ENCODE peak calls at places on chromosomes 4 and X, in five cellular contexts. V, G, R, P and C are unnamed samples. For H3K27me3, the result is how much of the 10 kb centered on the place peaks cover.

GRCh38 chrX:32530802-32531403 is 680.4 kb downstream of the DMD start:
- DNase-seq in V (no peak), G (peak), R (no peak), P (peak), C (peak)

GRCh38 chr4:14596904-14597303 is 405.4 kb upstream of the CPEB2 start:
- DNase-seq in V (no peak), G (no peak), R (no peak), P (no peak), C (peak)

GRCh38 chrX:86935988-86936387 is 581.6 kb upstream of the KLHL4 start:
- DNase-seq in V (no peak), G (no peak), R (no peak), P (no peak), C (no peak)

GRCh38 chr4:140094701-140095420 is 59.1 kb downstream of the MAML3 start:
- DNase-seq in V (peak), G (peak), R (peak), P (no peak), C (no peak)

GRCh38 chr4:8780596-8781368 is 90.9 kb downstream of the HMX1 start:
- DNase-seq in V (no peak), G (no peak), R (no peak), P (no peak), C (no peak)

GRCh38 chrX:103157511-103158316 is 57.2 kb upstream of the BEX4 start:
- DNase-seq in V (peak), G (peak), R (no peak), P (peak), C (peak)

GRCh38 chr4:156374069-156374468 is 420.4 kb upstream of the CTSO start:
- DNase-seq in V (no peak), G (no peak), R (no peak), P (no peak), C (no peak)

GRCh38 chrX:83145910-83146309 is 362.2 kb upstream of the POU3F4 start:
- DNase-seq in V (no peak), G (no peak), R (no peak), P (no peak), C (no peak)

GRCh38 chr4:174136013-174136412 is 147.5 kb downstream of the FBXO8 start:
- DNase-seq in V (no peak), G (peak), R (no peak), P (no peak), C (no peak)

GRCh38 chr4:33930497-33930896 is 2313.8 kb downstream of the ARAP2 start:
- DNase-seq in V (no peak), G (peak), R (no peak), P (no peak), C (no peak)

GRCh38 chrX:108001218-108001814 is 19.1 kb upstream of the TEX13B start:
- DNase-seq in V (no peak), G (peak), R (no peak), P (no peak), C (peak)

GRCh38 chrX:114924846-114925245 is 92.6 kb downstream of the IL13RA2 start:
- DNase-seq in V (no peak), G (peak), R (no peak), P (no peak), C (peak)

GRCh38 chrX:21798677-21799219 is 40.7 kb upstream of the MBTPS2 start:
- DNase-seq in V (peak), G (peak), R (no peak), P (no peak), C (peak)

GRCh38 chr4:186699298-186699697 is 24.4 kb downstream of the FAT1 start:
- DNase-seq in V (peak), G (peak), R (no peak), P (no peak), C (peak)

GRCh38 chrX:110914281-110914680 is 118.7 kb upstream of the CHRDL1 start:
- DNase-seq in V (peak), G (no peak), R (no peak), P (no peak), C (no peak)

GRCh38 chrX:64792598-64793337 is 183.5 kb downstream of the ZC4H2 start:
- DNase-seq in V (no peak), G (no peak), R (no peak), P (no peak), C (no peak)

GRCh38 chr4:19309365-19309764 is 942.3 kb upstream of the SLIT2 start:
- DNase-seq in V (no peak), G (peak), R (no peak), P (no peak), C (peak)

GRCh38 chr4:53346920-53347852 is 18.7 kb downstream of the SCFD2 start:
- DNase-seq in V (no peak), G (peak), R (no peak), P (no peak), C (peak)

GRCh38 chrX:78886550-78886949 is 58.6 kb upstream of the P2RY10 start:
- DNase-seq in V (no peak), G (no peak), R (no peak), P (no peak), C (peak)

GRCh38 chrX:15376956-15377355 is 7.3 kb downstream of the VEGFD start:
- DNase-seq in V (no peak), G (no peak), R (no peak), P (no peak), C (no peak)

GRCh38 chrX:53312946-53313745 is 31.8 kb upstream of the IQSEC2 start:
- DNase-seq in V (peak), G (peak), R (peak), P (peak), C (peak)

GRCh38 chrX:42948723-42949122 is 170.8 kb upstream of the PPP1R2C start:
- DNase-seq in V (no peak), G (no peak), R (no peak), P (no peak), C (no peak)

GRCh38 chr4:143616771-143617170 is 83.7 kb downstream of the FREM3 start:
- DNase-seq in V (no peak), G (peak), R (no peak), P (no peak), C (peak)

GRCh38 chr4:25552580-25553271 is 102.9 kb upstream of the SLC34A2 start:
- DNase-seq in V (peak), G (no peak), R (no peak), P (no peak), C (no peak)

GRCh38 chr4:70746179-70746839 is 24.5 kb downstream of the RUFY3 start:
- DNase-seq in V (no peak), G (peak), R (no peak), P (no peak), C (peak)

GRCh38 chrX:3244203-3244743 is 102.2 kb downstream of the MXRA5 start:
- DNase-seq in V (no peak), G (peak), R (no peak), P (no peak), C (peak)

GRCh38 chrX:18252644-18253359 is 32.1 kb upstream of the BEND2 start:
- DNase-seq in V (peak), G (peak), R (no peak), P (no peak), C (peak)

GRCh38 chr4:1183985-1184773 is 11.8 kb upstream of the SPON2 start:
- DNase-seq in V (no peak), G (peak), R (peak), P (no peak), C (no peak)

GRCh38 chr4:83561381-83561780 is 25.5 kb downstream of the GPAT3 start:
- DNase-seq in V (no peak), G (peak), R (no peak), P (no peak), C (peak)

GRCh38 chr4:56787380-56787779 is 34.1 kb downstream of the SPINK2 start:
- DNase-seq in V (no peak), G (peak), R (no peak), P (no peak), C (no peak)

GRCh38 chr4:159516556-159516955 is 413.7 kb downstream of the RAPGEF2 start:
- DNase-seq in V (no peak), G (peak), R (no peak), P (no peak), C (no peak)

GRCh38 chr4:130071746-130072145 is 975.8 kb downstream of the C4orf33 start:
- DNase-seq in V (no peak), G (no peak), R (no peak), P (no peak), C (no peak)

GRCh38 chr4:113328514-113328913 is 279.1 kb downstream of the ANK2 start:
- DNase-seq in V (no peak), G (no peak), R (no peak), P (peak), C (peak)

GRCh38 chr4:60759518-60760245 is 440.4 kb upstream of the ADGRL3 start:
- DNase-seq in V (no peak), G (no peak), R (no peak), P (peak), C (no peak)

GRCh38 chrX:134470013-134470412 is 10.0 kb downstream of the HPRT1 start:
- DNase-seq in V (no peak), G (no peak), R (no peak), P (no peak), C (no peak)

GRCh38 chr4:71338846-71339593 is at the start of gene SLC4A4:
- DNase-seq in V (no peak), G (peak), R (no peak), P (no peak), C (peak)

GRCh38 chr4:101039367-101039766 is 308.0 kb downstream of the PPP3CA start:
- DNase-seq in V (no peak), G (no peak), R (no peak), P (no peak), C (no peak)

GRCh38 chr4:170423137-170423536 is 333.4 kb upstream of the AADAT start:
- DNase-seq in V (no peak), G (no peak), R (no peak), P (no peak), C (peak)

GRCh38 chr4:105895609-105896460 is 564 bp downstream of the NPNT start:
- DNase-seq in V (peak), G (no peak), R (peak), P (no peak), C (peak)

GRCh38 chr4:168586926-168587325 is 90.1 kb downstream of the PALLD start:
- DNase-seq in V (no peak), G (no peak), R (no peak), P (no peak), C (no peak)
- H3K4me3 ChIP-seq in V (no peak), G (no peak), R (no peak), P (no peak), C (no peak)

DNA sequence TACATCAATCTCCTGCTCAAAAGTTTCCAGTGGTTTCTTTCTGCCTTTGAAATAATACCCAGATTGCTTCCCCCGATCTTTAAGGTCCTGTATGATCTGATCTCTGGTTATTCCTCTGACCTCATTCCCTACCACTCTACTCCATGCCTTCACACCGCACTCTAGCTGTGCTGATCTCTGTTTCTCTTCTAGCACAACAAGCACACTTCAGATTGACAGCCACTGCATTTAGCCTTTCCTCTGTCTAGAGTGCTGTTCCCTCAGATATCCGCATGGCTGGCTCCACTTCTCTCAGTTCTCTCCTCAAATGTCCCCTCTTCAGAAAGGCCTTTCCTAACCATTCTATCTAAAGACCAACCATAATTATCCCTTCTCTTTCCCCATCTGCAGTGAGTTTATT is 370.4 kb upstream of the FGF13 start:
- DNase-seq in V (no peak), G (no peak), R (no peak), P (no peak), C (no peak)
- H3K27me3 ChIP-seq in V (under half), G (under half), R (under half), P (under half), C (under half)

GRCh38 chr4:183989471-183989870 is 84.4 kb downstream of the STOX2 start:
- DNase-seq in V (no peak), G (peak), R (no peak), P (no peak), C (peak)

GRCh38 chr4:183987987-183988392 is 82.9 kb downstream of the STOX2 start:
- DNase-seq in V (peak), G (peak), R (peak), P (peak), C (peak)

GRCh38 chr4:183986645-183987528 is 81.8 kb downstream of the STOX2 start:
- DNase-seq in V (no peak), G (no peak), R (no peak), P (no peak), C (peak)

GRCh38 chr4:183988874-183989273 is 83.8 kb downstream of the STOX2 start:
- DNase-seq in V (no peak), G (no peak), R (no peak), P (no peak), C (no peak)

GRCh38 chr4:183987529-183987946 is 82.4 kb downstream of the STOX2 start:
- DNase-seq in V (peak), G (peak), R (peak), P (no peak), C (peak)
- H3K4me3 ChIP-seq in V (no peak), G (peak), R (no peak), P (no peak), C (peak)

GRCh38 chr4:4869731-4870483 is 10.4 kb downstream of the MSX1 start:
- DNase-seq in V (no peak), G (no peak), R (no peak), P (no peak), C (no peak)
- H3K27me3 ChIP-seq in V (under half), G (half or more), R (under half), P (half or more), C (half or more)

GRCh38 chrX:2187352-2188115 is 313.2 kb downstream of the DHRSX start:
- DNase-seq in V (no peak), G (no peak), R (no peak), P (no peak), C (no peak)

GRCh38 chrX:2185341-2186082 is 315.3 kb downstream of the DHRSX start:
- DNase-seq in V (no peak), G (no peak), R (no peak), P (no peak), C (no peak)

GRCh38 chrX:2183193-2183725 is 317.5 kb downstream of the DHRSX start:
- DNase-seq in V (no peak), G (no peak), R (no peak), P (no peak), C (no peak)

GRCh38 chrX:2188316-2188715 is 312.5 kb downstream of the DHRSX start:
- DNase-seq in V (no peak), G (no peak), R (no peak), P (peak), C (no peak)

DNA sequence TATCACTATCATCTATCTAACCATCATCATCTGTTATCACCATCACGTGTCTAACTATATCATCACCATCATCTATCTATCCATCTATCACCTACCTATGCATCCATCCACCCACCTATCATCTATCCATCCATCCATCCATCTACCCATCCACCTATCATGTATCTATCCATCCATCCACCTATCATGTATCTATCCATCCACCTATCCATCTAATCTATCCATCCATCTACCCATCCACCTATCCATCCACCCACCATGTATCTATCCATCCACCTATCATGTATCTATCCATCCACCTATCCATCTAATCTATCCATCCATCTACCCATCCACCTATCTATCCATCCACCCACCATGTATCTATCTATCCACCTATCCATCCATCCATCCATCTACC is 316.7 kb downstream of the DHRSX start:
- DNase-seq in V (no peak), G (no peak), R (no peak), P (no peak), C (no peak)
- H3K4me3 ChIP-seq in V (no peak), G (no peak), R (no peak), P (no peak), C (no peak)

GRCh38 chrX:154367474-154368308 is 6.7 kb downstream of the FLNA start:
- DNase-seq in V (no peak), G (no peak), R (no peak), P (no peak), C (no peak)
- H3K27me3 ChIP-seq in V (under half), G (under half), R (under half), P (under half), C (under half)

GRCh38 chr4:80263541-80264351 is 2.7 kb upstream of the FGF5 start:
- DNase-seq in V (no peak), G (no peak), R (no peak), P (no peak), C (no peak)

GRCh38 chr4:80265571-80266266 is 745 bp upstream of the FGF5 start:
- DNase-seq in V (no peak), G (peak), R (no peak), P (peak), C (peak)

GRCh38 chr4:80264352-80264647 is 2.2 kb upstream of the FGF5 start:
- DNase-seq in V (no peak), G (no peak), R (no peak), P (no peak), C (no peak)

GRCh38 chr4:80266267-80266901 is at the start of gene FGF5:
- DNase-seq in V (no peak), G (peak), R (peak), P (peak), C (peak)

GRCh38 chr4:80264825-80265224 is 1.6 kb upstream of the FGF5 start:
- DNase-seq in V (no peak), G (no peak), R (no peak), P (no peak), C (no peak)
- H3K4me3 ChIP-seq in V (no peak), G (no peak), R (no peak), P (no peak), C (no peak)